ENCODE peak calls at places on chromosomes 6 and 20, in four cellular contexts. D, O, R and N are unnamed samples.

GRCh38 chr6:7152467-7152866 is 44.7 kb downstream of the RREB1 start:
- DNase-seq in O (no peak), R (no peak), D (no peak), N (no peak)

GRCh38 chr20:55386686-55387085 is 618.6 kb downstream of the CBLN4 start:
- DNase-seq in D (no peak), O (no peak), R (no peak), N (no peak)

GRCh38 chr20:11719153-11719552 is 198.5 kb upstream of the BTBD3 start:
- DNase-seq in R (no peak), D (no peak), O (no peak), N (no peak)

GRCh38 chr6:135192256-135193174 is 11.4 kb downstream of the MYB start:
- DNase-seq in O (no peak), D (no peak), R (peak), N (no peak)

GRCh38 chr6:1325471-1326309 is 13.8 kb downstream of the FOXQ1 start:
- DNase-seq in D (no peak), R (no peak), O (no peak), N (no peak)

GRCh38 chr6:157723376-157723775 is 99.7 kb upstream of the SNX9 start:
- DNase-seq in R (no peak), D (no peak), O (no peak), N (no peak)

GRCh38 chr20:33372993-33373441 is 28.3 kb downstream of the CDK5RAP1 start:
- DNase-seq in O (no peak), D (no peak), R (no peak), N (no peak)

GRCh38 chr6:44263357-44264100 is 1.8 kb downstream of the NFKBIE start:
- DNase-seq in D (no peak), R (no peak), O (peak), N (no peak)

GRCh38 chr20:5353624-5354496 is 37.1 kb upstream of the PROKR2 start:
- DNase-seq in R (no peak), O (no peak), D (no peak), N (no peak)

GRCh38 chr6:3349388-3350251 is 90.9 kb downstream of the PSMG4 start:
- DNase-seq in O (no peak), D (no peak), R (no peak), N (no peak)

GRCh38 chr6:70673601-70674000 is 5.9 kb downstream of the SMAP1 start:
- DNase-seq in D (no peak), R (peak), O (no peak), N (no peak)

GRCh38 chr6:15247750-15248450 is 2.0 kb downstream of the JARID2 start:
- DNase-seq in R (peak), O (peak), D (peak), N (peak)

GRCh38 chr20:39429716-39430115 is 467.6 kb downstream of the DHX35 start:
- DNase-seq in D (peak), R (no peak), O (no peak), N (no peak)

GRCh38 chr6:51927450-51927849 is 160.0 kb downstream of the PKHD1 start:
- DNase-seq in O (no peak), R (no peak), D (no peak), N (no peak)

GRCh38 chr6:44667226-44667625 is 279.7 kb downstream of the CDC5L start:
- DNase-seq in O (no peak), D (no peak), R (no peak), N (no peak)

GRCh38 chr6:67285770-67286495 is 1349.1 kb upstream of the ADGRB3 start:
- DNase-seq in D (no peak), R (no peak), O (no peak), N (no peak)

GRCh38 chr6:88008821-88009220 is 38.8 kb upstream of the SPACA1 start:
- DNase-seq in R (no peak), D (no peak), O (no peak), N (no peak)

GRCh38 chr20:3121271-3121911 is 36.9 kb upstream of the AVP start:
- DNase-seq in O (no peak), D (no peak), R (no peak), N (no peak)

GRCh38 chr6:141682391-141682790 is 450.3 kb upstream of the GJE1 start:
- DNase-seq in D (no peak), R (no peak), O (no peak), N (no peak)

GRCh38 chr6:134863763-134864510 is 86.0 kb downstream of the ALDH8A1 start:
- DNase-seq in R (no peak), D (no peak), O (no peak), N (no peak)

GRCh38 chr20:61797971-61798411 is 267.7 kb downstream of the TAF4 start:
- DNase-seq in R (no peak), D (no peak), O (no peak), N (no peak)

GRCh38 chr6:109678240-109678639 is 12.8 kb downstream of the AK9 start:
- DNase-seq in O (no peak), D (no peak), R (no peak), N (no peak)

GRCh38 chr6:155314773-155315515 is 660 bp upstream of the TFB1M start:
- DNase-seq in D (peak), O (peak), R (peak), N (no peak)

GRCh38 chr6:51753635-51754034 is 333.8 kb downstream of the PKHD1 start:
- DNase-seq in R (no peak), D (no peak), O (peak), N (no peak)

GRCh38 chr6:157099912-157100593 is 223.3 kb downstream of the TMEM242 start:
- DNase-seq in D (no peak), R (peak), O (no peak), N (no peak)

GRCh38 chr6:21103626-21104224 is 489.8 kb upstream of the SOX4 start:
- DNase-seq in D (no peak), O (no peak), R (no peak), N (no peak)

GRCh38 chr6:161318456-161318855 is 44.6 kb upstream of the AGPAT4 start:
- DNase-seq in D (no peak), R (no peak), O (no peak), N (no peak)

GRCh38 chr20:23235173-23236027 is 115.2 kb upstream of the NXT1 start:
- DNase-seq in R (peak), D (peak), O (peak), N (peak)

DNA sequence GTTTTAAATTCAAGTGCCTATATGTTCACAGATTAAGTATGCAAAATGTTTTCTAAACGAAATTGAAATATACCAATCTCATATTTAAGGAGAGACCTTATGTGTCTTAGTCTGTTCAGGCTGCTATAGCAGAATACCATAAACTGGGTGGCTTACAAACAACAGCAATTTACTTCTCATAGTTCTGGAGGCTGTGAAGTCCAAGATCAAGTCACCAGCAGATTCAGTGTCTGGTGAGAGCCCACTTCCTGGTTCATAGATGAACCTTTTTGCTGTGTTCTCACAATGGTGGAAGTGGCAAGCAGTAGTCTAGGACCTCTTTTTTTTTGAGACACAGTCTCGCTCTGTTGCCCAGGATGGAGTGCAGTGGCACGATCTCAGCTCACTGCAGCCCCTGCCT is 3.5 kb upstream of the DSTN start:
- DNase-seq in R (no peak), O (no peak), D (no peak), N (no peak)
- TF ChIP-seq POLR2AphosphoS5 in R (no peak), O (no peak), D (no peak), N (no peak)

GRCh38 chr6:8652710-8653109 is 217.4 kb upstream of the SLC35B3 start:
- DNase-seq in R (no peak), O (no peak), D (no peak), N (no peak)
- TF ChIP-seq EP300 in R (no peak), O (no peak), D (no peak), N (no peak)

GRCh38 chr20:57894522-57894921 is 184.7 kb upstream of the PMEPA1 start:
- DNase-seq in R (no peak), D (no peak), O (no peak), N (no peak)
- H3K27ac ChIP-seq in R (no peak), D (no peak), O (no peak), N (no peak)

GRCh38 chr6:118893882-118894424 is at the start of gene ASF1A:
- DNase-seq in D (peak), R (peak), O (peak), N (peak)

GRCh38 chr6:118896339-118897136 is 2.6 kb downstream of the ASF1A start:
- DNase-seq in O (no peak), D (peak), R (peak), N (no peak)

GRCh38 chr6:118895241-118895561 is 1.2 kb downstream of the ASF1A start:
- DNase-seq in R (no peak), O (no peak), D (no peak), N (no peak)

GRCh38 chr6:118893095-118893881 is 664 bp upstream of the ASF1A start:
- DNase-seq in R (peak), O (peak), D (no peak), N (no peak)

DNA sequence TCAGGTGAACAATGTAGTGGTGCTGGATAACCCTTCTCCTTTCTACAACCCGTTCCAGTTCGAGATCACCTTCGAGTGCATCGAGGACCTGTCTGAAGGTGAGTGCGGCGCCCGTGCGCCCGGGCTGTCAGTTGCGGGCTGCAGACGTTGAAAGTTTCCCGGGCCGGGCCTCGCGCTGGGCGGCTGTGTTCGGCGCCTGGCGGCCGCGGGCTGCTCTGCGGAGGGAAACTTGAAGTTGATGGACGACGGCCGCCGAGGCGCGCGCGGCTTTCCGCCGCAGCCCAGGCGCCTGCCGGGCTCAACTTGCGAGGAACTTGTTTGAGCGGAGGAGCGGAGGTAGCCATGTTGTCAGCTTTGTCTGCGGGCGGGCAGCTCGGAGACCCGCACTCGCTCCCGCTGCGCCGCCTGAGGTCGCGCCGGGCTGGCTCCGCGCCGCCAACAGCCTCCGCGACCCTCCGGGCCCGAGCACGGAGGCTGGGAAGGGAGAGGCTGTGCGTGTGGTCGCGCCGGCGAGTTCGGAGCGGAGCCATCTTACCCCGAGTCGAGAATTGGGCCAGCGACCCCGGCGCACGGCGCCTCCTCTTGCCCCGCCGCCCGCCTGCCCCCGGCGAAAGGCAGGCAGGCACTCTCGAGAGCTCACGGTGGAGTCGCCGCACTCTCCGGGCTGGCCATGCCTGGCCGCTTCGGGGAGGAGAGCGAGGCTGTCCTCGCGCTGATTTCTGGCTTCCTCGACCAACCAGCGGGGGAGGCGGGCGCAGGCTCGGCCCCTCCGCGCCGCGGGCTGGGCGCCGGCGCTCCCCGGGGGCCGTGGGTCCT is 681 bp downstream of the ASF1A start:
- DNase-seq in D (peak), R (peak), O (peak), N (peak)
- TF ChIP-seq POLR2AphosphoS5 in D (peak), R (no peak), O (peak), N (no peak)

GRCh38 chr6:117674503-117674902 is 766 bp upstream of the NUS1 start:
- DNase-seq in R (no peak), O (no peak), D (no peak), N (no peak)

GRCh38 chr6:117676577-117677218 is 1.4 kb downstream of the NUS1 start:
- DNase-seq in O (no peak), D (no peak), R (no peak), N (no peak)

GRCh38 chr6:117677553-117678131 is 2.4 kb downstream of the NUS1 start:
- DNase-seq in O (no peak), R (peak), D (no peak), N (no peak)

GRCh38 chr6:117674991-117675657 is at the start of gene NUS1:
- DNase-seq in O (peak), R (peak), D (peak), N (peak)
- TF ChIP-seq EP300 in O (no peak), R (no peak), D (peak), N (no peak)

GRCh38 chr6:111523484-111524166 is 40.6 kb upstream of the REV3L start:
- DNase-seq in D (peak), R (no peak), O (no peak), N (no peak)

GRCh38 chr6:111522393-111523020 is 39.5 kb upstream of the REV3L start:
- DNase-seq in D (no peak), O (no peak), R (no peak), N (no peak)

GRCh38 chr6:111527367-111527766 is 44.3 kb upstream of the REV3L start:
- DNase-seq in O (no peak), D (no peak), R (no peak), N (no peak)

GRCh38 chr6:111524252-111524651 is 41.2 kb upstream of the REV3L start:
- DNase-seq in O (no peak), D (no peak), R (no peak), N (no peak)

GRCh38 chr6:111524735-111525134 is 41.7 kb upstream of the REV3L start:
- DNase-seq in D (no peak), O (no peak), R (no peak), N (no peak)
- H3K27ac ChIP-seq in D (no peak), O (no peak), R (no peak), N (no peak)

GRCh38 chr6:39200498-39201020 is 28.7 kb downstream of the KCNK5 start:
- DNase-seq in O (no peak), R (no peak), D (no peak), N (no peak)
- TF ChIP-seq POLR2AphosphoS5 in O (no peak), R (no peak), D (no peak), N (no peak)

GRCh38 chr20:41177636-41178035 is 40.3 kb downstream of the PLCG1 start:
- DNase-seq in O (peak), D (no peak), R (no peak), N (no peak)
- TF ChIP-seq EP300 in O (no peak), D (peak), R (no peak), N (no peak)

GRCh38 chr20:50416269-50416863 is 93.8 kb upstream of the PTPN1 start:
- DNase-seq in O (no peak), R (no peak), D (no peak), N (no peak)

GRCh38 chr20:50415031-50415515 is 95.1 kb upstream of the PTPN1 start:
- DNase-seq in O (no peak), R (no peak), D (no peak), N (no peak)

GRCh38 chr20:50416930-50417329 is 93.3 kb upstream of the PTPN1 start:
- DNase-seq in O (no peak), R (no peak), D (no peak), N (no peak)

GRCh38 chr20:50417484-50418235 is 92.5 kb upstream of the PTPN1 start:
- DNase-seq in O (no peak), D (no peak), R (peak), N (no peak)

DNA sequence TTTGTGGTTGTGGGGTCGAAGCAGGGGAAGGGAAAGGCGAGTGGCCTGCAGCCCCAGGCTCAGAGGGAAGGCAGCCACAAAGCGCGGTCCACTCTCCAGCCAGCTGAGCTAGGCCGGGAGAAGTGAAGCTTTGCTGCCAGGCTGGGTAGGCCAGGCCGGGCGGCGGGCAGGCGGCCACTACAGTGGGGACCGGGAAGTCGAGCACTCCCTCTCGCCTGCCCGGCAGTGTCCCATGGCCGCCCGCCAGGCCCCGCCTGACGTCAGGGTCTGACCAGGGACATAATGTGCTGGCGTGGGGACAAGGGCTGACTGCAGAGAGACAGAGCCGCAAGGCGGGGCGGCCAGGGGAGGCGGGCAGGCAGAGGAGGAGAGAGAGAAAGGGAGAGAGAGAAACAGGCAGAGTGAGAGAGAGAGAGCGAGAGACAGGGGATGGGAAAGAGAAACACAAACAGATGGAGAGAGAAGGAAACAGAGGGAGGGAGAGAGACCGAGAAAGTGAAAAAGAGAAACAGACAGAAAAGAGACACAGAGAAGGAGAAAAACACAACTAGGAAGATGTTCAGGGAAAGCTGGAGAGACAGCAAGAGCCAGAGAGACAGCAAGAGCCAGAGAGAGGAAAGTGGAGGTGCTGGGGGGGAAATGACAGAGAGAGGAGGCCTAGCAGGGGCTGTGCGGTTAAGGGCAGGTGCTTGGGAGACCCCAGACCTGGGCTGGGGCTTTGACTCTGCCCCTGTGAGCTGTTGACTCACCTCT is 94.5 kb upstream of the PTPN1 start:
- DNase-seq in D (peak), R (no peak), O (peak), N (peak)
- H3K27ac ChIP-seq in D (no peak), R (no peak), O (peak), N (peak)